ENCODE peak calls at places on chromosomes 7 and 10, in seven cellular contexts. V, J, K, L, H, R and W are unnamed samples.

GRCh38 chr10:110615057-110615630 is 29.0 kb upstream of the RBM20 start:
- DNase-seq in V (no peak), J (no peak), K (no peak), L (no peak), H (no peak), R (no peak), W (no peak)

GRCh38 chr7:101474178-101474577 is 111.5 kb downstream of the COL26A1 start:
- DNase-seq in V (no peak), J (no peak), K (no peak), L (no peak), H (no peak), R (no peak), W (no peak)

GRCh38 chr7:72309476-72309875 is 102.7 kb downstream of the CALN1 start:
- DNase-seq in V (no peak), J (no peak), K (no peak), L (no peak), H (no peak), R (no peak), W (no peak)

GRCh38 chr10:26437637-26438461 is at the start of gene APBB1IP:
- DNase-seq in V (peak; percentile 94), J (peak; percentile 23), K (peak; percentile 80), L (peak; percentile 62), H (peak; percentile 20), R (no peak), W (no peak)

GRCh38 chr7:2040201-2040892 is 192.4 kb downstream of the MAD1L1 start:
- DNase-seq in V (no peak), J (no peak), K (peak; percentile 37), L (no peak), H (no peak), R (no peak), W (no peak)

GRCh38 chr7:23893172-23893941 is 183.3 kb downstream of the STK31 start:
- DNase-seq in V (no peak), J (no peak), K (no peak), L (peak; percentile 82), H (no peak), R (no peak), W (no peak)

GRCh38 chr7:42454006-42454405 is 217.0 kb upstream of the GLI3 start:
- DNase-seq in V (no peak), J (no peak), K (no peak), L (peak; percentile 8), H (no peak), R (no peak), W (no peak)

GRCh38 chr7:27032843-27033242 is 63.0 kb downstream of the HOXA1 start:
- DNase-seq in V (no peak), J (no peak), K (no peak), L (no peak), H (no peak), R (no peak), W (no peak)

GRCh38 chr10:89588671-89589070 is 53.3 kb upstream of the SLC16A12 start:
- DNase-seq in V (no peak), J (no peak), K (no peak), L (peak; percentile 36), H (no peak), R (no peak), W (no peak)

GRCh38 chr10:9305018-9305655 is 1250.6 kb downstream of the GATA3 start:
- DNase-seq in V (peak; percentile 11), J (no peak), K (no peak), L (peak; percentile 49), H (no peak), R (no peak), W (no peak)

GRCh38 chr10:46556515-46557318 is at the start of gene GPRIN2:
- DNase-seq in V (no peak), J (peak; percentile 73), K (peak; percentile 66), L (no peak), H (peak; percentile 85), R (peak; percentile 56), W (no peak)

GRCh38 chr7:133540096-133540860 is 287.4 kb downstream of the EXOC4 start:
- DNase-seq in V (no peak), J (no peak), K (no peak), L (no peak), H (no peak), R (no peak), W (no peak)

GRCh38 chr7:82343-83155 is 109.8 kb upstream of the FAM20C start:
- DNase-seq in V (no peak), J (peak; percentile 59), K (peak; percentile 51), L (no peak), H (peak; percentile 82), R (peak; percentile 37), W (no peak)

GRCh38 chr7:149285581-149285975 is 23.6 kb downstream of the ZNF783 start:
- DNase-seq in V (no peak), J (no peak), K (no peak), L (peak; percentile 19), H (peak; percentile 57), R (no peak), W (no peak)

GRCh38 chr10:72365106-72365505 is 10.4 kb upstream of the DNAJB12 start:
- DNase-seq in V (no peak), J (no peak), K (peak; percentile 38), L (no peak), H (no peak), R (no peak), W (no peak)

GRCh38 chr7:117249696-117250095 is 73.2 kb downstream of the WNT2 start:
- DNase-seq in V (no peak), J (no peak), K (no peak), L (no peak), H (no peak), R (no peak), W (no peak)

GRCh38 chr10:92239600-92240288 is 51.1 kb downstream of the CPEB3 start:
- DNase-seq in V (peak; percentile 38), J (peak; percentile 28), K (peak; percentile 71), L (peak; percentile 27), H (peak; percentile 72), R (peak; percentile 68), W (peak; percentile 6)

GRCh38 chr7:98021588-98022351 is 31.8 kb upstream of the OCM2 start:
- DNase-seq in V (peak; percentile 73), J (peak; percentile 83), K (peak; percentile 81), L (peak; percentile 56), H (peak; percentile 90), R (peak; percentile 89), W (peak; percentile 65)

GRCh38 chr7:51265066-51265907 is 51.3 kb downstream of the COBL start:
- DNase-seq in V (no peak), J (no peak), K (no peak), L (no peak), H (no peak), R (no peak), W (no peak)

GRCh38 chr10:105188737-105189463 is 547.8 kb downstream of the SORCS3 start:
- DNase-seq in V (no peak), J (no peak), K (no peak), L (peak; percentile 46), H (no peak), R (no peak), W (no peak)